ENCODE peak calls at places on chromosomes 16 and 17, in eight cellular contexts. M is T47D, G is Kasumi-1, O is GM12865, P is posterior vena cava, H is ELF-1, J is left cardiac atrium, R is right atrium auricular region. Q is an unnamed sample.
A peak's percentile ranks its signal among the peaks of the same experiment; 100 is the strongest.

GRCh38 chr16:78705694-78706093 is 606.2 kb downstream of the WWOX start:
- DNase-seq in M (no peak), G (peak; percentile 32), O (peak; percentile 37), P (no peak), H (no peak), J (no peak), R (no peak), Q (no peak)

GRCh38 chr17:32757963-32758362 is 119.0 kb downstream of the MYO1D start:
- DNase-seq in M (no peak), G (no peak), O (no peak), P (no peak), H (no peak), J (no peak), R (no peak), Q (no peak)

GRCh38 chr16:20933589-20933988 is 33.0 kb downstream of the LYRM1 start:
- DNase-seq in M (no peak), G (no peak), O (no peak), P (no peak), H (no peak), J (no peak), R (no peak), Q (no peak)

GRCh38 chr16:56980792-56981724 is 8.3 kb upstream of the NLRC5 start:
- DNase-seq in M (no peak), G (no peak), O (peak; percentile 58), P (peak; percentile 23), H (no peak), J (no peak), R (no peak), Q (no peak)

GRCh38 chr17:76014925-76015261 is 12.2 kb downstream of the EVPL start:
- DNase-seq in M (no peak), G (no peak), O (no peak), P (no peak), H (peak; percentile 49), J (no peak), R (no peak), Q (peak; percentile 59)

GRCh38 chr16:14131774-14132695 is 60.9 kb downstream of the MRTFB start:
- DNase-seq in M (no peak), G (no peak), O (no peak), P (no peak), H (no peak), J (no peak), R (no peak), Q (no peak)

GRCh38 chr16:84598391-84598750 is 19.5 kb downstream of the COTL1 start:
- DNase-seq in M (no peak), G (no peak), O (no peak), P (no peak), H (no peak), J (no peak), R (no peak), Q (no peak)

GRCh38 chr17:20063665-20064648 is 54.8 kb downstream of the SPECC1 start:
- DNase-seq in M (no peak), G (peak; percentile 63), O (peak; percentile 78), P (peak; percentile 95), H (no peak), J (peak; percentile 85), R (peak; percentile 92), Q (peak; percentile 55)

GRCh38 chr17:78736526-78737079 is 45.5 kb downstream of the CYTH1 start:
- DNase-seq in M (peak; percentile 82), G (peak; percentile 96), O (peak; percentile 93), P (peak; percentile 86), H (peak; percentile 75), J (peak; percentile 84), R (peak; percentile 85), Q (peak; percentile 91)

GRCh38 chr17:42720996-42721583 is 23.8 kb downstream of the EZH1 start:
- DNase-seq in M (peak; percentile 63), G (peak; percentile 78), O (peak; percentile 80), P (no peak), H (peak; percentile 12), J (no peak), R (no peak), Q (no peak)

GRCh38 chr17:2089021-2089422 is 34.1 kb downstream of the HIC1 start:
- DNase-seq in M (no peak), G (no peak), O (peak; percentile 31), P (no peak), H (no peak), J (no peak), R (no peak), Q (no peak)

GRCh38 chr17:76011951-76012350 is 11.3 kb downstream of the CDK3 start:
- DNase-seq in M (no peak), G (no peak), O (no peak), P (no peak), H (no peak), J (no peak), R (no peak), Q (no peak)

GRCh38 chr17:5815396-5815795 is 231.1 kb upstream of the NLRP1 start:
- DNase-seq in M (no peak), G (no peak), O (no peak), P (no peak), H (no peak), J (no peak), R (no peak), Q (peak; percentile 24)

GRCh38 chr17:17693253-17693954 is 12.1 kb downstream of the RAI1 start:
- DNase-seq in M (no peak), G (no peak), O (no peak), P (no peak), H (peak; percentile 77), J (peak; percentile 79), R (no peak), Q (peak; percentile 73)

GRCh38 chr16:82341146-82341669 is 171.2 kb upstream of the MPHOSPH6 start:
- DNase-seq in M (no peak), G (no peak), O (no peak), P (no peak), H (no peak), J (no peak), R (no peak), Q (no peak)

GRCh38 chr17:74059471-74059870 is 144.0 kb upstream of the RPL38 start:
- DNase-seq in M (no peak), G (no peak), O (no peak), P (no peak), H (no peak), J (no peak), R (no peak), Q (no peak)

GRCh38 chr17:59221159-59221847 is 992 bp downstream of the GDPD1 start:
- DNase-seq in M (no peak), G (no peak), O (no peak), P (no peak), H (no peak), J (no peak), R (no peak), Q (no peak)

GRCh38 chr16:24013054-24013636 is 177.4 kb downstream of the PRKCB start:
- DNase-seq in M (no peak), G (no peak), O (no peak), P (no peak), H (no peak), J (no peak), R (no peak), Q (no peak)

GRCh38 chr16:65446441-65446840 is 324.6 kb upstream of the CDH11 start:
- DNase-seq in M (no peak), G (no peak), O (no peak), P (no peak), H (no peak), J (no peak), R (no peak), Q (no peak)

GRCh38 chr17:79970576-79971068 is 65.0 kb downstream of the TBC1D16 start:
- DNase-seq in M (no peak), G (peak; percentile 88), O (peak; percentile 61), P (peak; percentile 46), H (peak; percentile 73), J (peak; percentile 22), R (no peak), Q (peak; percentile 85)

GRCh38 chr16:4360538-4361021 is 9.5 kb upstream of the PAM16 start:
- DNase-seq in M (peak; percentile 64), G (no peak), O (no peak), P (no peak), H (peak; percentile 83), J (no peak), R (no peak), Q (peak; percentile 68)

GRCh38 chr16:16790597-16790996 is 411.7 kb downstream of the NPIPA7 start:
- DNase-seq in M (no peak), G (no peak), O (no peak), P (no peak), H (no peak), J (no peak), R (no peak), Q (no peak)

Q was measured in H9.